ENCODE peak calls at places on chromosomes 12 and 14, in six cellular contexts. L, P, R, K, H and N are unnamed samples. For H3K4me1, the result is how much of the 10 kb centered on the place peaks cover.

GRCh38 chr14:36495666-36496065 is 24.4 kb downstream of the NKX2-1 start:
- DNase-seq in P (no peak), K (no peak), H (no peak), L (no peak), R (no peak), N (no peak)

GRCh38 chr12:104910196-104910840 is 47.8 kb downstream of the SLC41A2 start:
- DNase-seq in L (no peak), P (no peak), H (peak), R (no peak), K (peak), N (no peak)

GRCh38 chr14:104599446-104599845 is 5.1 kb downstream of the TMEM179 start:
- DNase-seq in H (no peak), K (no peak), P (no peak), L (no peak), R (no peak), N (no peak)

GRCh38 chr14:26173581-26173980 is 424.3 kb downstream of the NOVA1 start:
- DNase-seq in P (no peak), H (no peak), R (no peak), L (no peak), K (no peak), N (no peak)

GRCh38 chr12:122499991-122500684 is 594 bp downstream of the ZCCHC8 start:
- DNase-seq in R (peak), P (peak), L (peak), H (peak), K (peak), N (peak)

GRCh38 chr14:59919582-59920377 is at the start of gene LRRC9:
- DNase-seq in H (no peak), P (no peak), L (peak), R (peak), K (no peak), N (peak)

GRCh38 chr14:68824517-68825347 is 31.9 kb upstream of the ZFP36L1 start:
- DNase-seq in P (peak), L (peak), R (peak), K (no peak), H (peak), N (peak)

GRCh38 chr12:24997970-24998582 is 49.2 kb upstream of the BCAT1 start:
- DNase-seq in K (peak), P (no peak), L (no peak), H (peak), R (no peak), N (no peak)

GRCh38 chr12:40208707-40209106 is 16.1 kb upstream of the LRRK2 start:
- DNase-seq in H (no peak), L (no peak), P (no peak), K (no peak), R (peak), N (no peak)

GRCh38 chr12:66916189-66916588 is 237.3 kb upstream of the GRIP1 start:
- DNase-seq in K (peak), H (no peak), R (no peak), L (no peak), P (no peak), N (no peak)

GRCh38 chr14:21436567-21437062 is 19.3 kb downstream of the CHD8 start:
- DNase-seq in K (no peak), L (no peak), P (no peak), R (no peak), H (no peak), N (no peak)

GRCh38 chr12:93191956-93192355 is 185.8 kb upstream of the NUDT4 start:
- DNase-seq in K (no peak), H (no peak), P (no peak), L (no peak), R (peak), N (no peak)

GRCh38 chr12:26566670-26567069 is 266.3 kb downstream of the ITPR2 start:
- DNase-seq in L (no peak), P (no peak), R (no peak), H (peak), K (no peak), N (no peak)

GRCh38 chr14:101186544-101186943 is 283.0 kb upstream of the RTL1 start:
- DNase-seq in R (no peak), H (no peak), L (no peak), K (no peak), P (no peak), N (no peak)

GRCh38 chr12:101995684-101996083 is 66.1 kb downstream of the WASHC3 start:
- DNase-seq in K (no peak), P (no peak), R (no peak), L (no peak), H (no peak), N (no peak)

GRCh38 chr14:104265918-104266642 is 127.7 kb downstream of the KIF26A start:
- DNase-seq in P (no peak), H (no peak), L (no peak), K (no peak), R (no peak), N (no peak)

GRCh38 chr12:55706840-55707671 is 648 bp downstream of the ITGA7 start:
- DNase-seq in L (no peak), R (peak), P (no peak), H (no peak), K (no peak), N (no peak)
- H3K4me1 ChIP-seq in L (half or more), R (under half), P (under half), H (under half), K (under half), N (under half)

GRCh38 chr14:99226687-99227086 is 45.3 kb downstream of the BCL11B start:
- DNase-seq in L (no peak), P (no peak), H (no peak), R (no peak), K (no peak), N (no peak)
- H3K4me1 ChIP-seq in L (under half), P (under half), H (under half), R (under half), K (under half), N (under half)

GRCh38 chr14:98931126-98931525 is 340.9 kb downstream of the BCL11B start:
- DNase-seq in R (no peak), K (no peak), P (no peak), H (no peak), L (no peak), N (no peak)
- H3K4me1 ChIP-seq in R (under half), K (under half), P (under half), H (under half), L (under half), N (under half)

GRCh38 chr14:24135584-24135833 is 485 bp upstream of the PSME1 start:
- DNase-seq in K (no peak), R (no peak), L (no peak), H (no peak), P (no peak), N (no peak)
- H3K4me1 ChIP-seq in K (under half), R (under half), L (half or more), H (under half), P (under half), N (under half)